ENCODE peak calls at places on chromosomes 11 and 22, in nine cellular contexts. N is IMR-90; Y is heart left ventricle; Q is EL; Z is HCT116; G is mesenchymal stem cell; D is activated CD4-positive, alpha-beta T cell treated with anti-CD3 and anti-CD28 coated beads, Interleukin-2, amount 50 U/mL, for 1 hour; V is NCI-H2171; P is astrocyte of the cerebellum. T is an unnamed sample.

GRCh38 chr11:392102-392777 is 1.8 kb upstream of the PKP3 start:
- DNase-seq in N (no peak), Y (no peak), Q (no peak), Z (no peak), G (no peak), D (no peak), V (no peak), P (no peak), T (no peak)

GRCh38 chr11:8937159-8937558 is 4.4 kb upstream of the C11orf16 start:
- DNase-seq in N (no peak), Y (no peak), Q (no peak), Z (no peak), G (no peak), D (no peak), V (no peak), P (no peak), T (no peak)

GRCh38 chr22:22709719-22710445 is 65.5 kb downstream of the GGTLC2 start:
- DNase-seq in N (no peak), Y (no peak), Q (no peak), Z (no peak), G (no peak), D (no peak), V (no peak), P (no peak), T (peak)

GRCh38 chr22:23533771-23534191 is 46.3 kb downstream of the IGLL1 start:
- DNase-seq in N (no peak), Y (no peak), Q (no peak), Z (no peak), G (no peak), D (no peak), V (no peak), P (no peak), T (no peak)

GRCh38 chr22:28783786-28784671 is 11.5 kb downstream of the CCDC117 start:
- DNase-seq in N (peak), Y (no peak), Q (no peak), Z (no peak), G (peak), D (no peak), V (no peak), P (no peak), T (no peak)

GRCh38 chr22:50243704-50244419 is 961 bp downstream of the TUBGCP6 start:
- DNase-seq in N (peak), Y (no peak), Q (no peak), Z (no peak), G (peak), D (no peak), V (no peak), P (no peak), T (peak)

GRCh38 chr11:108887436-108888238 is 222.8 kb downstream of the DDX10 start:
- DNase-seq in N (no peak), Y (no peak), Q (peak), Z (no peak), G (no peak), D (no peak), V (no peak), P (peak), T (no peak)

GRCh38 chr11:26936109-26936508 is 57.8 kb upstream of the FIBIN start:
- DNase-seq in N (no peak), Y (no peak), Q (no peak), Z (no peak), G (no peak), D (no peak), V (no peak), P (no peak), T (no peak)

GRCh38 chr22:28012811-28013460 is 93.9 kb upstream of the PITPNB start:
- DNase-seq in N (no peak), Y (no peak), Q (no peak), Z (no peak), G (no peak), D (no peak), V (no peak), P (no peak), T (no peak)

GRCh38 chr22:17792289-17792688 is 18.0 kb upstream of the BID start:
- DNase-seq in N (no peak), Y (no peak), Q (no peak), Z (no peak), G (no peak), D (no peak), V (no peak), P (no peak), T (no peak)

GRCh38 chr11:121450424-121450823 is 1.7 kb upstream of the SORL1 start:
- DNase-seq in N (no peak), Y (no peak), Q (no peak), Z (no peak), G (no peak), D (no peak), V (no peak), P (no peak), T (no peak)

GRCh38 chr11:107591446-107592236 is 694 bp downstream of the ELMOD1 start:
- DNase-seq in N (no peak), Y (peak), Q (peak), Z (no peak), G (peak), D (peak), V (no peak), P (no peak), T (peak)

GRCh38 chr11:47477323-47477722 is 28.4 kb upstream of the RAPSN start:
- DNase-seq in N (peak), Y (no peak), Q (peak), Z (no peak), G (no peak), D (no peak), V (no peak), P (no peak), T (peak)

GRCh38 chr22:22820626-22821025 is 67.0 kb upstream of the IGLL5 start:
- DNase-seq in N (no peak), Y (no peak), Q (no peak), Z (no peak), G (no peak), D (peak), V (no peak), P (no peak), T (no peak)

GRCh38 chr22:46726066-46726985 is 11.7 kb downstream of the CERK start:
- DNase-seq in N (no peak), Y (no peak), Q (no peak), Z (no peak), G (no peak), D (no peak), V (peak), P (no peak), T (no peak)

GRCh38 chr11:133118563-133119303 is 413.6 kb downstream of the OPCML start:
- DNase-seq in N (no peak), Y (peak), Q (no peak), Z (no peak), G (no peak), D (no peak), V (no peak), P (no peak), T (no peak)

GRCh38 chr11:117376517-117376916 is 48.9 kb downstream of the CEP164 start:
- DNase-seq in N (no peak), Y (peak), Q (no peak), Z (no peak), G (no peak), D (no peak), V (no peak), P (no peak), T (no peak)

GRCh38 chr22:30485362-30485988 is 13.7 kb upstream of the SEC14L3 start:
- DNase-seq in N (peak), Y (peak), Q (peak), Z (peak), G (peak), D (peak), V (no peak), P (peak), T (peak)

GRCh38 chr11:120643254-120643653 is 131.7 kb downstream of the GRIK4 start:
- DNase-seq in N (no peak), Y (no peak), Q (no peak), Z (no peak), G (no peak), D (no peak), V (no peak), P (no peak), T (no peak)

GRCh38 chr11:18105086-18105801 is 638 bp downstream of the SAAL1 start:
- DNase-seq in N (no peak), Y (no peak), Q (no peak), Z (no peak), G (peak), D (no peak), V (no peak), P (no peak), T (peak)